ENCODE peak calls at places on chromosomes 4 and X, in eight cellular contexts. J is fibroblast of the aortic adventitia, L is mesenchymal stem cell, P is thoracic aorta, T is AG09309, F is heart left ventricle, I is HL-60, Z is H7. W is an unnamed sample.

GRCh38 chr4:183589710-183590109 is 69.3 kb downstream of the RWDD4 start:
- DNase-seq in P (no peak), F (no peak), T (no peak), Z (no peak), L (peak), J (no peak), I (no peak), W (peak)

GRCh38 chr4:123168812-123169211 is 227.8 kb upstream of the SPRY1 start:
- DNase-seq in F (no peak), P (no peak), Z (no peak), J (no peak), I (no peak), L (peak), T (no peak), W (peak)

GRCh38 chrX:105315301-105315700 is 94.8 kb upstream of the TEX13A start:
- DNase-seq in T (no peak), Z (no peak), L (no peak), F (no peak), P (no peak), J (peak), I (no peak), W (peak)

GRCh38 chr4:150033937-150034336 is 44.3 kb upstream of the DCLK2 start:
- DNase-seq in P (no peak), T (no peak), J (peak), I (no peak), F (no peak), Z (no peak), L (peak), W (no peak)

GRCh38 chr4:55553442-55553841 is 6.7 kb upstream of the CLOCK start:
- DNase-seq in T (peak), P (peak), J (peak), L (no peak), F (no peak), Z (no peak), I (no peak), W (peak)

GRCh38 chrX:15977644-15978043 is 123.0 kb upstream of the AP1S2 start:
- DNase-seq in P (no peak), F (no peak), Z (no peak), J (no peak), I (peak), T (no peak), L (no peak), W (no peak)

GRCh38 chr4:185782523-185782922 is 29.5 kb downstream of the SORBS2 start:
- DNase-seq in P (no peak), T (no peak), F (no peak), I (no peak), Z (no peak), L (peak), J (peak), W (no peak)

GRCh38 chr4:20612313-20612712 is 87.9 kb upstream of the PACRGL start:
- DNase-seq in J (no peak), Z (no peak), P (no peak), L (no peak), I (no peak), T (no peak), F (no peak), W (no peak)

GRCh38 chrX:10884246-10884645 is 226.9 kb upstream of the HCCS start:
- DNase-seq in F (no peak), J (peak), T (peak), P (no peak), I (no peak), Z (no peak), L (peak), W (peak)

GRCh38 chr4:121741751-121742150 is 23.2 kb downstream of the SMIM43 start:
- DNase-seq in J (no peak), I (no peak), F (no peak), P (no peak), L (no peak), T (no peak), Z (no peak), W (no peak)

GRCh38 chrX:71532078-71532752 is 689 bp upstream of the OGT start:
- DNase-seq in I (peak), Z (no peak), P (no peak), F (no peak), T (no peak), J (peak), L (peak), W (peak)

GRCh38 chr4:15469402-15470148 is at the start of gene CC2D2A:
- DNase-seq in P (no peak), J (peak), F (no peak), L (peak), I (no peak), T (no peak), Z (peak), W (peak)

GRCh38 chr4:125811892-125812291 is 497.1 kb downstream of the FAT4 start:
- DNase-seq in L (no peak), T (no peak), I (no peak), F (no peak), J (no peak), Z (no peak), P (no peak), W (no peak)

GRCh38 chr4:88696620-88697019 is 1.0 kb downstream of the NAP1L5 start:
- DNase-seq in L (no peak), Z (no peak), I (no peak), F (no peak), T (no peak), P (no peak), J (peak), W (peak)
- H3K4me3 ChIP-seq in L (no peak), Z (no peak), I (no peak), F (peak), T (peak), P (peak), J (peak), W (peak)

DNA sequence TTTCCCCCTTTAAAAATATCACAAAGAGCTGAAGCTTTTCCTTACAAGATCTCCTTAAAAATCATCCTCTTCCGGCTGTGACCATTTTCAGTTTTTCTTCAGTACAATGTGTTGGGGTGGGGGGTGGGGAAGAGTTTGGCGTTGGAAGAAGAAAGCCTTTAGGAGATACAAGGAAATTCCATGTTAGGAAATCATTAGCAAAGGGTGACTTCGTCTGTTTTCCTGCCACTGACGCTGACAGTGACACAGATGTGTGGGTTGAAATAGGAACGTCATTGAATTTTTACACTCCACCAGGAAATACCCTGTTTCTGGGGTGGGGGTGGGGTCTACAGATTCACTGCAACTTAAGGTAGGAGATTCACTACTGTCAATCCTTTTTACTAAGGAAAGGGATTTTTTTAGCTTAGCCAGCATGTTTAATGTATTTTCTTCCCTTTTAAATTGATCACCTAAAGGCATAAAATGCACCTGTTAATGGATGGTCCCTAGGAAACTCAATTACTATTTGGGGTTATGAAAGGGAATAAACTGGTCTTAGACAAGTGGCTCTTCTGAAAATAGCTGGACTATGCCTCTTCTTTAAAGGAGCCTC is 3.9 kb downstream of the MAMLD1 start:
- DNase-seq in L (peak), F (no peak), I (no peak), J (peak), P (no peak), Z (no peak), T (no peak), W (peak)
- H3K4me3 ChIP-seq in L (no peak), F (peak), I (no peak), J (peak), P (peak), Z (no peak), T (peak), W (peak)

DNA sequence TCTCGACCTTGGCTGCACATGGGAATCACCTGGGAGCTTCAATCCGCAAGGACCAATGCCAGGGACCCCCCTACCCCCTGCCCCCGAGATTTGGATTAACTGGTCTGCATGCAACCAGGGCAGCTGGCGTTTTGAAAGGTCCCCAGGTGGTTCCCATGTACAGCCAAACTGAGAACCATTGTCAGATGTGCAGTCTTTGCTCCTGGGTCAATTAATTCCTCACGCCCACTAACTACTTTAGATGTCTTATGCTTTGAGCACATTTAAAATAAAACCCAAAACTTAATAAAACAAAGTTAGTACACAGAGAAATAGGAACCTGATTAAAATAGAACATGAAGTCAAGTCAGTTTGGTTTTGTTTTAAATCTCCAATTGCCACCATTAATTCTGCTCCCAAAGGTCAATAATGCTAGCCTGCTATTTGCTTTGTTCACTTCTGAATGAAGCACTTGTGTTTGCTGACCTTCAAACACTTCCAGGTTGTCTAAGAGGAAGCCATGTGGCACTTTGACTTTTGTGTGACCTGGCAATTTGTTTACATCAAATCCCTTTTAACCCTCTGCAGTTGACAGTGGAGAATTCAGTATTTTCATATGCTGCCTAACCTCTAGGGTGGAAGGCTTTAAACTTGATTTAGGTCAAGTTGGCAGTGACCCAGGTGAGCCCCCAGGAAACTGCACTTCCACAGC is 27.2 kb upstream of the TMSB4X start:
- DNase-seq in P (no peak), Z (no peak), I (no peak), F (no peak), L (no peak), J (no peak), T (no peak), W (no peak)
- H3K4me3 ChIP-seq in P (no peak), Z (no peak), I (no peak), F (no peak), L (no peak), J (no peak), T (no peak), W (no peak)

GRCh38 chr4:167014944-167015343 is 219.3 kb downstream of the SPOCK3 start:
- DNase-seq in J (no peak), Z (no peak), F (no peak), I (no peak), T (no peak), L (no peak), P (no peak), W (no peak)
- H3K4me3 ChIP-seq in J (no peak), Z (no peak), F (no peak), I (no peak), T (no peak), L (no peak), P (no peak), W (no peak)

GRCh38 chr4:154490589-154491340 is 834 bp downstream of the DCHS2 start:
- DNase-seq in P (no peak), L (no peak), T (no peak), J (no peak), I (no peak), Z (peak), F (peak), W (no peak)

GRCh38 chr4:154491341-154491679 is 289 bp downstream of the DCHS2 start:
- DNase-seq in Z (no peak), L (peak), I (no peak), P (no peak), T (no peak), J (peak), F (no peak), W (peak)

GRCh38 chr4:154490261-154490588 is 1.4 kb downstream of the DCHS2 start:
- DNase-seq in I (no peak), Z (peak), F (no peak), P (no peak), J (no peak), L (no peak), T (no peak), W (no peak)

GRCh38 chr4:154491731-154492249 is at the start of gene DCHS2:
- DNase-seq in F (peak), T (no peak), I (no peak), J (no peak), L (no peak), Z (peak), P (no peak), W (peak)

GRCh38 chr4:154492288-154492687 is 689 bp upstream of the DCHS2 start:
- DNase-seq in I (no peak), Z (peak), L (no peak), F (no peak), P (no peak), J (no peak), T (no peak), W (no peak)
- H3K4me3 ChIP-seq in I (no peak), Z (peak), L (peak), F (peak), P (peak), J (no peak), T (no peak), W (no peak)

GRCh38 chrX:103919336-103919682 is 43.1 kb upstream of the TMSB15B start:
- DNase-seq in I (no peak), P (no peak), F (no peak), L (peak), Z (peak), J (peak), T (no peak), W (peak)
- H3K4me3 ChIP-seq in I (peak), P (peak), F (peak), L (peak), Z (peak), J (peak), T (peak), W (peak)

DNA sequence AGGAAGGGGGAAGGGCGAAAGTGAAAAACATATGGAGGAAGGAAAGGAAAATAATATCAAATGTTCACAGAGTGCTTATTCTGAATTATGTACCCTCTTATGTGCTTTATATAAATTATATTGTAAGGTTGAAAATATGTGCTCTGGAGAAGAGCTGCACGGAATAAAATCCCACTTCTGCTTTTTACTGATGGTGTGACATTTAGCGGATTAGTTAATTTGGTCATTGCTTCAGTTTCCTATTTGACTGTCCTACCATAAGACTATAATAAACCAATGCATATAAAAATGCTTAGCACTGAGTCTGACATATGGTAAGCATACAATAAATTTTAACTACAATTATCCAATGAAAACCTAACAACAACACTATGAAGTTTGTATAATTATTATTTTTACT is 86.2 kb downstream of the NPFFR2 start:
- DNase-seq in P (no peak), I (no peak), J (no peak), L (no peak), F (no peak), Z (no peak), T (no peak), W (no peak)
- H3K4me3 ChIP-seq in P (no peak), I (no peak), J (no peak), L (no peak), F (no peak), Z (no peak), T (no peak), W (no peak)

GRCh38 chrX:77444075-77444474 is 3.1 kb upstream of the FGF16 start:
- DNase-seq in T (no peak), J (no peak), P (no peak), F (no peak), L (no peak), I (no peak), Z (no peak), W (no peak)

GRCh38 chrX:77448170-77448569 is 981 bp downstream of the FGF16 start:
- DNase-seq in Z (peak), P (no peak), L (no peak), J (no peak), I (no peak), T (no peak), F (no peak), W (no peak)

GRCh38 chrX:77446029-77446585 is 1.1 kb upstream of the FGF16 start:
- DNase-seq in Z (peak), T (no peak), J (no peak), I (no peak), F (no peak), P (no peak), L (no peak), W (peak)

GRCh38 chrX:77447339-77448149 is at the start of gene FGF16:
- DNase-seq in T (no peak), J (no peak), L (no peak), I (peak), P (no peak), F (no peak), Z (peak), W (peak)

GRCh38 chrX:77446840-77447239 is 349 bp upstream of the FGF16 start:
- DNase-seq in J (peak), Z (no peak), I (no peak), P (no peak), F (no peak), T (no peak), L (no peak), W (peak)
- H3K4me3 ChIP-seq in J (peak), Z (peak), I (no peak), P (peak), F (peak), T (peak), L (no peak), W (peak)

W was measured in adipocyte.